ENCODE peak calls at places on chromosomes 2 and 18, in six cellular contexts. W is GM12891, F is HepG2, O is K562, K is H1, Q is GM12878. U is an unnamed sample.

GRCh38 chr18:12593861-12594260 is 64.0 kb downstream of the SPIRE1 start:
- DNase-seq in W (no peak), K (no peak), O (no peak), Q (no peak), F (no peak), U (no peak)

GRCh38 chr2:207558106-207558505 is 28.3 kb downstream of the CREB1 start:
- DNase-seq in W (no peak), Q (no peak), F (no peak), O (no peak), K (no peak), U (no peak)

GRCh38 chr2:177679611-177680530 is 287.3 kb downstream of the AGPS start:
- DNase-seq in F (no peak), K (no peak), W (no peak), Q (no peak), O (no peak), U (no peak)

GRCh38 chr2:240136671-240137292 is 677 bp upstream of the COPS9 start:
- DNase-seq in W (no peak), K (no peak), O (peak), Q (no peak), F (no peak), U (no peak)

GRCh38 chr2:215436705-215437570 is 1.1 kb upstream of the FN1 start:
- DNase-seq in F (no peak), Q (no peak), W (no peak), O (no peak), K (no peak), U (peak)

GRCh38 chr2:1702186-1702565 is 42.1 kb downstream of the PXDN start:
- DNase-seq in W (no peak), O (no peak), Q (no peak), K (no peak), F (no peak), U (no peak)

GRCh38 chr2:3217646-3218045 is 160.0 kb downstream of the EIPR1 start:
- DNase-seq in O (no peak), Q (no peak), F (no peak), W (no peak), K (no peak), U (no peak)

GRCh38 chr18:4318311-4318710 is 136.8 kb downstream of the DLGAP1 start:
- DNase-seq in K (no peak), F (no peak), Q (no peak), O (no peak), W (no peak), U (no peak)

GRCh38 chr2:18977409-18977808 is 381.0 kb downstream of the OSR1 start:
- DNase-seq in F (no peak), O (no peak), W (no peak), K (no peak), Q (no peak), U (no peak)

GRCh38 chr2:54013996-54014395 is 43.2 kb upstream of the PSME4 start:
- DNase-seq in Q (no peak), F (no peak), K (no peak), W (no peak), O (no peak), U (no peak)

GRCh38 chr2:224584111-224584764 is 925 bp downstream of the CUL3 start:
- DNase-seq in O (no peak), W (no peak), Q (no peak), K (no peak), F (peak), U (peak)

GRCh38 chr2:149490296-149490695 is 97.3 kb downstream of the MMADHC start:
- DNase-seq in W (no peak), K (no peak), O (no peak), F (no peak), Q (no peak), U (no peak)

GRCh38 chr2:15561574-15562344 is 625 bp upstream of the NBAS start:
- DNase-seq in K (no peak), W (no peak), F (peak), O (peak), Q (no peak), U (no peak)

GRCh38 chr2:179818546-179818945 is 42.9 kb downstream of the ZNF385B start:
- DNase-seq in K (no peak), W (no peak), F (no peak), Q (no peak), O (no peak), U (no peak)

GRCh38 chr2:21220930-21221329 is 97.2 kb downstream of the TDRD15 start:
- DNase-seq in Q (no peak), W (no peak), F (no peak), K (no peak), O (no peak), U (no peak)

GRCh38 chr2:191521608-191522208 is 156.2 kb upstream of the NABP1 start:
- DNase-seq in O (peak), K (no peak), Q (no peak), W (no peak), F (peak), U (no peak)

GRCh38 chr18:74331404-74331803 is 15.8 kb downstream of the C18orf63 start:
- DNase-seq in W (no peak), F (peak), K (no peak), Q (no peak), O (no peak), U (no peak)

GRCh38 chr2:217451634-217452033 is 551.2 kb downstream of the TNS1 start:
- DNase-seq in F (peak), K (no peak), W (no peak), O (no peak), Q (no peak), U (no peak)

GRCh38 chr2:30670453-30670852 is 136.8 kb downstream of the CAPN13 start:
- DNase-seq in W (no peak), K (no peak), O (no peak), Q (no peak), F (peak), U (no peak)

GRCh38 chr2:171441470-171441869 is 7.4 kb downstream of the DCAF17 start:
- DNase-seq in K (no peak), W (no peak), F (no peak), Q (no peak), O (no peak), U (no peak)

DNA sequence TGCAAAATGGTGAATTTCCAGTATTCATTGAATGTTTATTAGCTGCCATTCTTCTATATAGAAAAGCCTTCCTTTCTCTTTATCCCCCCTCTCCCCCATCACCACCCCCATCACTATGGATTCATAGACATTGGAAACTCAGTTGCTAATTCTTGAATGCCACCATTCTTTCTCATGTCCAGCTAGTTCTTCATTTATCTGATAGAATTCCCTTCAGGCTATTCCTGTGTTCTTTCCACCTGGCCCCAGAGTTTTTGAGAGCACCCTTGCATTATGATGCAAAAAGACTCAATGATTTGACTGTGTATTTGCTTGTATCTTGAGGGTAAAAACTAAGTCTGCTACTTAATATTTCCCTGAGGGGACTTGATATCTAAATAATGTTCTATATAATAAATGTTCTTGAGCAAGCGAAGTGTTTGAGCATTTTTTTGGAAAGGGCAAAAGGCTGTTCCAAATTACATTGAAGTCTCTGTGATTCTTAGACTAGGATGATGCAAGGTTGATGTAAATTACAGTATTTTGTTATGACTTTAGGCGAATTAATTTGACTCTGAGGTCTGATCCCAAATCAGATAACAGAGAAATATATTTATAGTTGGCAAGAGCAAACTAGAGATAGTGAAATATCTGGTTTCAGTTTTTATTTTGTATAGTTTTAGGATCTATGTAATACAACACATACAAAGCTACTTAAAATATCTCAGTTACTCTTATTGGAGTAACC is 18.8 kb upstream of the SOS1 start:
- DNase-seq in F (no peak), K (no peak), O (no peak), Q (no peak), W (no peak), U (no peak)
- TF ChIP-seq TAF1 in F (no peak), K (no peak), O (no peak), Q (no peak), W (no peak), U (no peak)

DNA sequence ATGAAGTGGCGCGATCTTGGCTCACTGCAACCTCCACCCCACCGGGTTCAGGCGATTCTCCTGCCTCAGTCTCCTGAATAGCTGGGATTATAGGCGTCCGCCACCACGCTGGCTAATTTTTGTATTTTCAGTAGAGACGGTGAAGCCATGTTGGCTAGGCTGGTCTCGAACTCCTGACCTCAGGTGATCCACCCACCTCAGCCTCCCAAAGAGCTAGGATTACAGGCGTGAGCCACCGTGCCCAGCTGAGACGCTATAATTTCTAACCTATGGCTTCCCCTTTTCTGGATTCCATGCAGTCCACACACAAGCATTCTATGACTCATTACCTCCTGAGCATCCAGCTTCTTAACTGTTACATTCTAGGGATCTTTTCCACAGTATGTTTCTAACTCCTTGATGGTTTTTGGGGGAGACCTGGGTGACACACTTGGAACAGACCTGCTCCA is 11.9 kb upstream of the KCMF1 start:
- DNase-seq in Q (no peak), F (no peak), O (no peak), W (no peak), K (no peak), U (no peak)
- TF ChIP-seq POLR2A in Q (no peak), F (no peak), O (no peak), W (no peak), K (no peak), U (no peak)

GRCh38 chr2:263022-263738 is 652 bp downstream of the SH3YL1 start:
- DNase-seq in F (no peak), W (no peak), Q (no peak), O (no peak), K (no peak), U (no peak)

GRCh38 chr2:260507-261161 is 3.2 kb downstream of the SH3YL1 start:
- DNase-seq in O (no peak), K (no peak), W (no peak), F (peak), Q (no peak), U (no peak)

GRCh38 chr2:264493-265468 is at the start of gene ACP1:
- DNase-seq in O (peak), K (peak), F (peak), Q (peak), W (peak), U (peak)

GRCh38 chr2:262117-262516 is 1.7 kb downstream of the SH3YL1 start:
- DNase-seq in Q (no peak), K (no peak), F (peak), O (no peak), W (no peak), U (no peak)

DNA sequence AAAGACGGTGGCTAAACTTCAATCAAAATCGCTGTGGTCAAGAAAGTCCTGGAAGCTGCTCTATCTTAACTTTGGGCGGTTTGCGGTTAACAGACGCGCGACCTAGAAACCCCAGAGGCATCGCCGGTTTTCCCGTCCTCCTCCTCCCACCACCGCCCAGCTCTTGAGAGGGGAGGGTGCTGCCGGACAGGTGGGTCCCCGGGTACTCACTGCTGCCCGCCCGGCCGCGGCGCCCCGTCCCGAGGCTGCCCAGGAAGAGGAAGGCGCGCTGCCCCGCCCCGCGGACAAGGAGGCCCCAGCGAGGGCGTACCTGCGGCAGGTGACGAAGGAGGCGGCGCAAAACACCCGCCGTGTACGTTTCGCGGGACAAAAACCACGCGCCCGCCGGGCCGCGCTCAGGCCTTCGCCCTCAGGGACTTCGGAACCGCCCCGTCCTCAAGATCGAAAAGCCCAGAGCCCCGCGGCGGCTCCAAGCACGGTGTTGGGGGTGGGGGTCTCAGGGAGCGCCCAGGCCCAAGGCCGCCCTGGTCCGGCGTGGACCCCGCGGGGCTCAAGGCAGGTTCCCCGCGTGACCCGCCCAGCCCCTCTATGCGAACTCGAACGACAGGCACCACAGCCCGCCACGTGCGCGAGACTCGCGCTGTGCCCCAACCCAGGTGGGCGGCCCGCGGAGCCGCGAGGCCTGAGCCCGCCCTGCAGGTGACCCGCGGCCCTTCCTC is at the start of gene SH3YL1:
- DNase-seq in K (no peak), W (peak), Q (no peak), O (no peak), F (no peak), U (peak)
- TF ChIP-seq POLR2AphosphoS5 in K (no peak), W (no peak), Q (no peak), O (no peak), F (no peak), U (no peak)

GRCh38 chr2:22801071-22801470 is 583.9 kb upstream of the KLHL29 start:
- DNase-seq in F (no peak), K (no peak), Q (no peak), O (no peak), W (no peak), U (no peak)

GRCh38 chr2:22800422-22800821 is 584.6 kb upstream of the KLHL29 start:
- DNase-seq in Q (no peak), O (no peak), F (no peak), W (no peak), K (no peak), U (no peak)

GRCh38 chr2:22798389-22798788 is 586.6 kb upstream of the KLHL29 start:
- DNase-seq in K (no peak), W (no peak), Q (no peak), F (no peak), O (no peak), U (no peak)

GRCh38 chr2:22795467-22795866 is 589.5 kb upstream of the KLHL29 start:
- DNase-seq in O (no peak), Q (no peak), W (no peak), K (no peak), F (no peak), U (no peak)
- TF ChIP-seq TAF1 in O (no peak), Q (no peak), W (no peak), K (no peak), F (no peak), U (no peak)